ENCODE peak calls at places on chromosomes 3 and 15, in ten cellular contexts. One of them, this sample, is unnamed.
A peak's percentile ranks its signal among the peaks of the same experiment; 100 is the strongest.

GRCh38 chr15:92097473-92098178 is 244.1 kb downstream of the SLCO3A1 start:
- DNase-seq in A549: peak; percentile 52
- DNase-seq in dorsolateral prefrontal cortex: no peak
- DNase-seq in thoracic aorta: no peak
- DNase-seq in fibroblast of lung: peak; percentile 27
- DNase-seq in psoas muscle: no peak
- DNase-seq in IMR-90: peak; percentile 46
- DNase-seq in lung: no peak
- DNase-seq in cardiac muscle cell: peak; percentile 71
- DNase-seq in HepG2: peak; percentile 30
- DNase-seq in this sample: peak; percentile 16

GRCh38 chr3:182323126-182323727 is 470.1 kb upstream of the ATP11B start:
- DNase-seq in A549: no peak
- DNase-seq in dorsolateral prefrontal cortex: no peak
- DNase-seq in thoracic aorta: no peak
- DNase-seq in fibroblast of lung: no peak
- DNase-seq in psoas muscle: no peak
- DNase-seq in IMR-90: no peak
- DNase-seq in lung: no peak
- DNase-seq in cardiac muscle cell: no peak
- DNase-seq in HepG2: no peak
- DNase-seq in this sample: no peak

GRCh38 chr3:107971181-107971580 is 119.7 kb downstream of the CD47 start:
- DNase-seq in A549: no peak
- DNase-seq in dorsolateral prefrontal cortex: no peak
- DNase-seq in thoracic aorta: no peak
- DNase-seq in fibroblast of lung: no peak
- DNase-seq in psoas muscle: no peak
- DNase-seq in IMR-90: no peak
- DNase-seq in lung: no peak
- DNase-seq in cardiac muscle cell: no peak
- DNase-seq in HepG2: no peak
- DNase-seq in this sample: no peak

GRCh38 chr3:169454060-169454317 is 209.5 kb downstream of the MECOM start:
- DNase-seq in A549: no peak
- DNase-seq in dorsolateral prefrontal cortex: no peak
- DNase-seq in thoracic aorta: no peak
- DNase-seq in fibroblast of lung: no peak
- DNase-seq in psoas muscle: no peak
- DNase-seq in IMR-90: no peak
- DNase-seq in lung: no peak
- DNase-seq in cardiac muscle cell: no peak
- DNase-seq in HepG2: no peak
- DNase-seq in this sample: no peak

GRCh38 chr3:37995652-37996641 is 5.4 kb downstream of the VILL start:
- DNase-seq in A549: no peak
- DNase-seq in dorsolateral prefrontal cortex: no peak
- DNase-seq in thoracic aorta: no peak
- DNase-seq in fibroblast of lung: no peak
- DNase-seq in psoas muscle: no peak
- DNase-seq in IMR-90: no peak
- DNase-seq in lung: no peak
- DNase-seq in cardiac muscle cell: no peak
- DNase-seq in HepG2: peak; percentile 39
- DNase-seq in this sample: no peak

GRCh38 chr15:82952156-82953081 is at the start of gene HOMER2:
- DNase-seq in A549: no peak
- DNase-seq in dorsolateral prefrontal cortex: no peak
- DNase-seq in thoracic aorta: no peak
- DNase-seq in fibroblast of lung: peak; percentile 31
- DNase-seq in psoas muscle: peak; percentile 66
- DNase-seq in IMR-90: no peak
- DNase-seq in lung: peak; percentile 50
- DNase-seq in cardiac muscle cell: peak; percentile 71
- DNase-seq in HepG2: peak; percentile 10
- DNase-seq in this sample: no peak

GRCh38 chr3:17432237-17432636 is 310.2 kb downstream of the TBC1D5 start:
- DNase-seq in A549: peak; percentile 18
- DNase-seq in dorsolateral prefrontal cortex: no peak
- DNase-seq in thoracic aorta: no peak
- DNase-seq in fibroblast of lung: no peak
- DNase-seq in psoas muscle: no peak
- DNase-seq in IMR-90: peak; percentile 16
- DNase-seq in lung: no peak
- DNase-seq in cardiac muscle cell: no peak
- DNase-seq in HepG2: no peak
- DNase-seq in this sample: no peak

GRCh38 chr15:40436116-40436891 is 4.4 kb upstream of the BAHD1 start:
- DNase-seq in A549: no peak
- DNase-seq in dorsolateral prefrontal cortex: no peak
- DNase-seq in thoracic aorta: no peak
- DNase-seq in fibroblast of lung: no peak
- DNase-seq in psoas muscle: peak; percentile 53
- DNase-seq in IMR-90: no peak
- DNase-seq in lung: no peak
- DNase-seq in cardiac muscle cell: no peak
- DNase-seq in HepG2: no peak
- DNase-seq in this sample: no peak

GRCh38 chr3:172289583-172289982 is 158.7 kb downstream of the GHSR start:
- DNase-seq in A549: peak; percentile 13
- DNase-seq in dorsolateral prefrontal cortex: no peak
- DNase-seq in thoracic aorta: no peak
- DNase-seq in fibroblast of lung: no peak
- DNase-seq in psoas muscle: no peak
- DNase-seq in IMR-90: no peak
- DNase-seq in lung: no peak
- DNase-seq in cardiac muscle cell: peak; percentile 31
- DNase-seq in HepG2: no peak
- DNase-seq in this sample: no peak

GRCh38 chr15:46080018-46080417 is 445.2 kb downstream of the SQOR start:
- DNase-seq in A549: no peak
- DNase-seq in dorsolateral prefrontal cortex: no peak
- DNase-seq in thoracic aorta: no peak
- DNase-seq in fibroblast of lung: no peak
- DNase-seq in psoas muscle: no peak
- DNase-seq in IMR-90: no peak
- DNase-seq in lung: no peak
- DNase-seq in cardiac muscle cell: no peak
- DNase-seq in HepG2: no peak
- DNase-seq in this sample: no peak

GRCh38 chr3:190941694-190942280 is 79.3 kb upstream of the GMNC start:
- DNase-seq in A549: no peak
- DNase-seq in dorsolateral prefrontal cortex: no peak
- DNase-seq in thoracic aorta: no peak
- DNase-seq in fibroblast of lung: no peak
- DNase-seq in psoas muscle: no peak
- DNase-seq in IMR-90: no peak
- DNase-seq in lung: no peak
- DNase-seq in cardiac muscle cell: peak; percentile 2
- DNase-seq in HepG2: no peak
- DNase-seq in this sample: no peak

DNA sequence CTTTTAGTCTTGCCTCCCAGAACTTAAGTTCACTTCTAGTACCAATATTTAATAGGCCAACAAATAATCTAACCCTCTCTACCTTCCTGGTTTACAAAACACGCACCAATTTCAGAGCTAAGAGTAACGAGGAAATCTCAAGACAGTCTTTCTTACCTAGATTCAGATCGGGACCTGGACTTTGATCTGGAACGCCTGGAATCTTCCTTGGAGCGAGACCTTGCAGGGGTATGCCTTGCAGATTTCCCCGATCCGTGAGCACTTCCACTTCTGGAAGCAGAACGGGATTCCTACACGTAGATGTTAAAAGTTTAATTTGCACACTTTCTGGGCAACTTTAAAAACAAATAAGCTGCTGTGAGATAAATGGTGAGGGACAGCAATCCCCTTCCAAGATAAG is 11.4 kb downstream of the TRA2B start:
- DNase-seq in A549: no peak
- DNase-seq in dorsolateral prefrontal cortex: no peak
- DNase-seq in thoracic aorta: no peak
- DNase-seq in fibroblast of lung: no peak
- DNase-seq in psoas muscle: no peak
- DNase-seq in IMR-90: no peak
- DNase-seq in lung: no peak
- DNase-seq in cardiac muscle cell: no peak
- DNase-seq in HepG2: no peak
- DNase-seq in this sample: no peak
- H3K27ac ChIP-seq in A549: no peak overlapping the region
- H3K27ac ChIP-seq in dorsolateral prefrontal cortex: no peak overlapping the region
- H3K27ac ChIP-seq in thoracic aorta: no peak overlapping the region
- H3K27ac ChIP-seq in fibroblast of lung: no peak overlapping the region
- H3K27ac ChIP-seq in psoas muscle: peak overlapping the region; percentile 4
- H3K27ac ChIP-seq in IMR-90: no peak overlapping the region
- H3K27ac ChIP-seq in lung: peak overlapping the region; percentile 16
- H3K27ac ChIP-seq in cardiac muscle cell: no peak overlapping the region
- H3K27ac ChIP-seq in HepG2: no peak overlapping the region
- H3K27ac ChIP-seq in this sample: no peak overlapping the region

GRCh38 chr3:11159421-11159904 is 5.2 kb downstream of the HRH1 start:
- DNase-seq in A549: no peak
- DNase-seq in dorsolateral prefrontal cortex: no peak
- DNase-seq in thoracic aorta: no peak
- DNase-seq in fibroblast of lung: peak; percentile 79
- DNase-seq in psoas muscle: peak; percentile 68
- DNase-seq in IMR-90: peak; percentile 98
- DNase-seq in lung: peak; percentile 51
- DNase-seq in cardiac muscle cell: no peak
- DNase-seq in HepG2: no peak
- DNase-seq in this sample: peak; percentile 97
- TF ChIP-seq CTCF in A549: no peak
- TF ChIP-seq CTCF in dorsolateral prefrontal cortex: no peak
- TF ChIP-seq CTCF in thoracic aorta: no peak
- TF ChIP-seq CTCF in fibroblast of lung: peak; percentile 38
- TF ChIP-seq CTCF in psoas muscle: no peak
- TF ChIP-seq CTCF in IMR-90: peak; percentile 17
- TF ChIP-seq CTCF in lung: no peak
- TF ChIP-seq CTCF in cardiac muscle cell: peak; percentile 16
- TF ChIP-seq CTCF in HepG2: no peak
- TF ChIP-seq CTCF in this sample: peak; percentile 35

DNA sequence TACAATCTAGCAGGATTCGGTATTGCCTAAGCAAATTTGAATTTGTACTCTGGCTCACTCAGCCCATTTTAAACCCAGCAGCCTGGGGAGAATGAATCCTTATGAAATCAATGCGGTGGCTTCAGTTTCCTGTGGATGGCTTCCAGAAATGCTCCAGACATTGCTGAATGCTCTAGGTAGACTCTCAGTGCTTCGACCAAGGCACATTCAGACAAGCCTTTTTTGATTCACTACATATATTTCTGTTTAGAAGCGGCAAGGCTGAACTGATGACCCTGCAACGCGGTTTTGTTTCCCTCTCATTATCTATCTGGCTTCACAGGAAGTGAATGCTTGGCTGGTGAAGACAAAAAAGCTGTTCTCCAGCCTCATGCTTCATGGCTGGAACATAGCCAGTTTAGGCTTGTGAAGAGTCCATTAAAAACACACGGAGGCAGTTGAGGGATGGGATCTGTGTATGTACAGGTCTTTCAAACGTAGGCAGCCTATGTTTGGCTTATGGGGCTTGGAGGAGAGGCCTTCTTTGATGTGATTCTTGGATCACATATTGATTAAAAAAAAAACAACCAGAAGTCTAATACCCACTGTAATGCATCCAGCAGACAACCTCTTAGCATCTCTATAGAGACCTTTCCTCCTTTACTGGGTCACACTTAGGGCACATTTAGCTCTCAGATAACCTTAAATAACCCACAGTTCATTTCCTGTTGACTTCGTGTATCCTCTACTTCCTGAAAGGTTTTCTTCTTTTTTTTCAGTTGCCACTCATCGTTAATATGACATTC is 400.2 kb upstream of the TBL1XR1 start:
- DNase-seq in A549: no peak
- DNase-seq in dorsolateral prefrontal cortex: no peak
- DNase-seq in thoracic aorta: no peak
- DNase-seq in fibroblast of lung: peak; percentile 98
- DNase-seq in psoas muscle: no peak
- DNase-seq in IMR-90: peak; percentile 75
- DNase-seq in lung: peak; percentile 35
- DNase-seq in cardiac muscle cell: peak; percentile 17
- DNase-seq in HepG2: no peak
- DNase-seq in this sample: no peak
- H3K4me3 ChIP-seq in A549: no peak overlapping the region
- H3K4me3 ChIP-seq in dorsolateral prefrontal cortex: no peak overlapping the region
- H3K4me3 ChIP-seq in thoracic aorta: peak overlapping the region; percentile 54
- H3K4me3 ChIP-seq in fibroblast of lung: no peak overlapping the region
- H3K4me3 ChIP-seq in psoas muscle: peak overlapping the region; percentile 15
- H3K4me3 ChIP-seq in IMR-90: no peak overlapping the region
- H3K4me3 ChIP-seq in lung: no peak overlapping the region
- H3K4me3 ChIP-seq in cardiac muscle cell: no peak overlapping the region
- H3K4me3 ChIP-seq in HepG2: no peak overlapping the region
- H3K4me3 ChIP-seq in this sample: no peak overlapping the region

DNA sequence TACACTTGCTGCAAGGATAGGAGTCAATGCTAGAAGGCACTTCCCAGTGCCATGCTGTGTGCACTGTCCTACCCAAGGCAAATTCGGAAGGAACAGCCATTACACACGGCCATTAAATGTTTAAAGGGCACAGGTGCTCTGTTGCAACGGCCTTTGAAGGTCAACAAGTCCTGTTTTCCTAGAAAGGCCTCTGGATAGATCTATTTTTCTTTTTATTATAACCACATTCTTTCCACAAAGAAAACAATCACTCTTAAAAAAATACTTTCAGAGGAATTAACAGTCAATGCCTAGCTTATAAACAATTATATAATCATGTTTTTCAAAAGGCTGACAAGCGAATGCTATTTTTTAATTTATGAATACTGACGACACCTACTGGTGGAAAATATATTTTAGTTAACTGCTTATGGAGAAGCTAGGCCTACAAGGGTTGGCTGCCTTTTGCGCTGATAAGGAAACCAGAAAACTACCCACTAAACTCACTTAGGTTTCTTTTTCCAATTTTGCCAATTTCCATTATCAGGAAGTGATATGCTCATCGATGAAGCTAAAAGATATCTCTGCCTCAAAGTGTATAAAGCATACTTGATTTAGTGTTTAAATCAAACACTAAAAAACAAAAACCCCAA is 2.4 kb downstream of the ARHGEF3 start:
- DNase-seq in A549: peak; percentile 49
- DNase-seq in dorsolateral prefrontal cortex: no peak
- DNase-seq in thoracic aorta: no peak
- DNase-seq in fibroblast of lung: peak; percentile 60
- DNase-seq in psoas muscle: no peak
- DNase-seq in IMR-90: peak; percentile 63
- DNase-seq in lung: no peak
- DNase-seq in cardiac muscle cell: peak; percentile 59
- DNase-seq in HepG2: peak; percentile 73
- DNase-seq in this sample: no peak
- H3K27ac ChIP-seq in A549: no peak overlapping the region
- H3K27ac ChIP-seq in dorsolateral prefrontal cortex: peak overlapping the region; percentile 95
- H3K27ac ChIP-seq in thoracic aorta: no peak overlapping the region
- H3K27ac ChIP-seq in fibroblast of lung: no peak overlapping the region
- H3K27ac ChIP-seq in psoas muscle: peak overlapping the region; percentile 80
- H3K27ac ChIP-seq in IMR-90: no peak overlapping the region
- H3K27ac ChIP-seq in lung: peak overlapping the region; percentile 75
- H3K27ac ChIP-seq in cardiac muscle cell: no peak overlapping the region
- H3K27ac ChIP-seq in HepG2: peak overlapping the region; percentile 56
- H3K27ac ChIP-seq in this sample: no peak overlapping the region

This sample was measured in AG04450.